ENCODE peak calls at places on chromosomes 7 and 10, in five cellular contexts. B is left cardiac atrium, M is substantia nigra, C is ascending aorta, E is HTR-8/SVneo. O is an unnamed sample.

GRCh38 chr7:21923663-21924062 is 22.0 kb downstream of the CDCA7L start:
- DNase-seq in B (no peak), M (no peak), E (no peak), C (no peak), O (no peak)

GRCh38 chr10:31961264-31961663 is 32.6 kb upstream of the ARHGAP12 start:
- DNase-seq in B (peak; percentile 29), C (no peak), M (no peak), E (no peak), O (no peak)

GRCh38 chr7:56079450-56080185 is 13.1 kb downstream of the PHKG1 start:
- DNase-seq in B (peak; percentile 87), M (peak; percentile 44), E (no peak), C (no peak), O (no peak)

GRCh38 chr7:134350682-134351081 is 34.0 kb upstream of the SLC35B4 start:
- DNase-seq in C (no peak), B (no peak), M (no peak), E (no peak), O (no peak)

GRCh38 chr7:128025380-128025779 is 5.9 kb downstream of the LRRC4 start:
- DNase-seq in B (no peak), M (no peak), C (no peak), E (no peak), O (no peak)

GRCh38 chr10:16904619-16905018 is 87.4 kb upstream of the RSU1 start:
- DNase-seq in E (no peak), M (no peak), C (no peak), B (no peak), O (no peak)

GRCh38 chr7:93890041-93890463 is 501 bp downstream of the TFPI2 start:
- DNase-seq in E (no peak), C (no peak), M (no peak), B (peak; percentile 35), O (no peak)

GRCh38 chr10:59678884-59679301 is 30.8 kb downstream of the SLC16A9 start:
- DNase-seq in E (no peak), M (no peak), C (no peak), B (no peak), O (no peak)

GRCh38 chr7:16098058-16098457 is 323.3 kb downstream of the CRPPA start:
- DNase-seq in B (no peak), E (no peak), M (no peak), C (no peak), O (no peak)

GRCh38 chr10:44310762-44311562 is 73.9 kb downstream of the CXCL12 start:
- DNase-seq in E (peak; percentile 43), C (peak; percentile 40), B (peak; percentile 90), M (peak; percentile 45), O (peak; percentile 46)

GRCh38 chr10:72523062-72523461 is 102.8 kb downstream of the MICU1 start:
- DNase-seq in C (no peak), B (no peak), M (no peak), E (no peak), O (no peak)

GRCh38 chr7:51789494-51789893 is 472.9 kb upstream of the COBL start:
- DNase-seq in C (no peak), E (no peak), M (no peak), B (no peak), O (no peak)